ENCODE peak calls at places on chromosomes 7 and 10, in ten cellular contexts. One of them, this sample, is unnamed.
A peak's percentile ranks its signal among the peaks of the same experiment; 100 is the strongest.

GRCh38 chr10:34954142-34954541 is 136.0 kb downstream of the CUL2 start:
- DNase-seq in sigmoid colon: no peak
- DNase-seq in B cell: no peak
- DNase-seq in NCI-H187: peak; percentile 31
- DNase-seq in heart left ventricle: no peak
- DNase-seq in NCI-H1105 treated with DMSO at 0.1 percent for 48 hours: peak; percentile 85
- DNase-seq in tibial nerve: no peak
- DNase-seq in ELR: no peak
- DNase-seq in activated T-helper 1 cell treated with Interleukin-2 at 50 U/mL for 16 hours: no peak
- DNase-seq in non-pigmented ciliary epithelial cell: no peak
- DNase-seq in this sample: no peak

GRCh38 chr10:33509231-33509871 is 174.9 kb upstream of the NRP1 start:
- DNase-seq in sigmoid colon: peak; percentile 77
- DNase-seq in NCI-H187: peak; percentile 2
- DNase-seq in tibial nerve: peak; percentile 21
- DNase-seq in activated T-helper 1 cell treated with Interleukin-2 at 50 U/mL for 16 hours: no peak
- DNase-seq in ELR: peak; percentile 95
- DNase-seq in B cell: no peak
- DNase-seq in NCI-H1105 treated with DMSO at 0.1 percent for 48 hours: no peak
- DNase-seq in heart left ventricle: no peak
- DNase-seq in non-pigmented ciliary epithelial cell: peak; percentile 67
- DNase-seq in this sample: peak; percentile 89

GRCh38 chr10:49615721-49616120 is 1.9 kb downstream of the CHAT start:
- DNase-seq in NCI-H1105 treated with DMSO at 0.1 percent for 48 hours: no peak
- DNase-seq in NCI-H187: no peak
- DNase-seq in ELR: no peak
- DNase-seq in tibial nerve: no peak
- DNase-seq in activated T-helper 1 cell treated with Interleukin-2 at 50 U/mL for 16 hours: no peak
- DNase-seq in non-pigmented ciliary epithelial cell: no peak
- DNase-seq in heart left ventricle: peak; percentile 10
- DNase-seq in B cell: no peak
- DNase-seq in sigmoid colon: peak; percentile 45
- DNase-seq in this sample: peak; percentile 24

GRCh38 chr7:129055294-129055816 is 444 bp upstream of the TNPO3 start:
- DNase-seq in B cell: no peak
- DNase-seq in heart left ventricle: no peak
- DNase-seq in NCI-H1105 treated with DMSO at 0.1 percent for 48 hours: no peak
- DNase-seq in tibial nerve: no peak
- DNase-seq in NCI-H187: no peak
- DNase-seq in ELR: no peak
- DNase-seq in activated T-helper 1 cell treated with Interleukin-2 at 50 U/mL for 16 hours: no peak
- DNase-seq in non-pigmented ciliary epithelial cell: no peak
- DNase-seq in sigmoid colon: no peak
- DNase-seq in this sample: no peak

GRCh38 chr7:41058986-41059741 is 643.7 kb downstream of the INHBA start:
- DNase-seq in NCI-H1105 treated with DMSO at 0.1 percent for 48 hours: no peak
- DNase-seq in non-pigmented ciliary epithelial cell: no peak
- DNase-seq in activated T-helper 1 cell treated with Interleukin-2 at 50 U/mL for 16 hours: no peak
- DNase-seq in sigmoid colon: no peak
- DNase-seq in tibial nerve: no peak
- DNase-seq in ELR: no peak
- DNase-seq in NCI-H187: no peak
- DNase-seq in heart left ventricle: no peak
- DNase-seq in B cell: no peak
- DNase-seq in this sample: peak; percentile 25

GRCh38 chr7:79837915-79838314 is 296.7 kb upstream of the GNAI1 start:
- DNase-seq in B cell: no peak
- DNase-seq in sigmoid colon: no peak
- DNase-seq in non-pigmented ciliary epithelial cell: no peak
- DNase-seq in ELR: no peak
- DNase-seq in activated T-helper 1 cell treated with Interleukin-2 at 50 U/mL for 16 hours: no peak
- DNase-seq in heart left ventricle: no peak
- DNase-seq in tibial nerve: no peak
- DNase-seq in NCI-H1105 treated with DMSO at 0.1 percent for 48 hours: no peak
- DNase-seq in NCI-H187: no peak
- DNase-seq in this sample: no peak

GRCh38 chr7:156661637-156662036 is 21.1 kb downstream of the RNF32 start:
- DNase-seq in non-pigmented ciliary epithelial cell: no peak
- DNase-seq in B cell: no peak
- DNase-seq in heart left ventricle: no peak
- DNase-seq in NCI-H187: no peak
- DNase-seq in NCI-H1105 treated with DMSO at 0.1 percent for 48 hours: no peak
- DNase-seq in ELR: no peak
- DNase-seq in activated T-helper 1 cell treated with Interleukin-2 at 50 U/mL for 16 hours: no peak
- DNase-seq in tibial nerve: no peak
- DNase-seq in sigmoid colon: no peak
- DNase-seq in this sample: no peak

GRCh38 chr7:80635533-80635932 is 2.9 kb upstream of the CD36 start:
- DNase-seq in sigmoid colon: no peak
- DNase-seq in B cell: no peak
- DNase-seq in ELR: peak; percentile 32
- DNase-seq in non-pigmented ciliary epithelial cell: no peak
- DNase-seq in heart left ventricle: no peak
- DNase-seq in NCI-H1105 treated with DMSO at 0.1 percent for 48 hours: no peak
- DNase-seq in activated T-helper 1 cell treated with Interleukin-2 at 50 U/mL for 16 hours: no peak
- DNase-seq in tibial nerve: no peak
- DNase-seq in NCI-H187: no peak
- DNase-seq in this sample: peak; percentile 58

GRCh38 chr10:103752680-103753248 is 102.6 kb downstream of the SH3PXD2A start:
- DNase-seq in B cell: no peak
- DNase-seq in NCI-H1105 treated with DMSO at 0.1 percent for 48 hours: no peak
- DNase-seq in activated T-helper 1 cell treated with Interleukin-2 at 50 U/mL for 16 hours: no peak
- DNase-seq in tibial nerve: no peak
- DNase-seq in NCI-H187: no peak
- DNase-seq in ELR: peak; percentile 37
- DNase-seq in sigmoid colon: no peak
- DNase-seq in heart left ventricle: no peak
- DNase-seq in non-pigmented ciliary epithelial cell: no peak
- DNase-seq in this sample: no peak

GRCh38 chr10:123665371-123666286 is 526 bp upstream of the GPR26 start:
- DNase-seq in non-pigmented ciliary epithelial cell: no peak
- DNase-seq in B cell: no peak
- DNase-seq in NCI-H1105 treated with DMSO at 0.1 percent for 48 hours: no peak
- DNase-seq in activated T-helper 1 cell treated with Interleukin-2 at 50 U/mL for 16 hours: no peak
- DNase-seq in sigmoid colon: no peak
- DNase-seq in NCI-H187: no peak
- DNase-seq in tibial nerve: no peak
- DNase-seq in heart left ventricle: no peak
- DNase-seq in ELR: no peak
- DNase-seq in this sample: no peak

GRCh38 chr10:11454958-11455566 is 156.4 kb downstream of the USP6NL start:
- DNase-seq in activated T-helper 1 cell treated with Interleukin-2 at 50 U/mL for 16 hours: no peak
- DNase-seq in tibial nerve: no peak
- DNase-seq in B cell: no peak
- DNase-seq in NCI-H187: no peak
- DNase-seq in non-pigmented ciliary epithelial cell: no peak
- DNase-seq in sigmoid colon: no peak
- DNase-seq in ELR: peak; percentile 9
- DNase-seq in heart left ventricle: no peak
- DNase-seq in NCI-H1105 treated with DMSO at 0.1 percent for 48 hours: no peak
- DNase-seq in this sample: no peak

GRCh38 chr10:114603943-114604342 is 54.1 kb downstream of the ABLIM1 start:
- DNase-seq in NCI-H187: no peak
- DNase-seq in ELR: no peak
- DNase-seq in sigmoid colon: no peak
- DNase-seq in NCI-H1105 treated with DMSO at 0.1 percent for 48 hours: no peak
- DNase-seq in B cell: no peak
- DNase-seq in activated T-helper 1 cell treated with Interleukin-2 at 50 U/mL for 16 hours: no peak
- DNase-seq in heart left ventricle: no peak
- DNase-seq in tibial nerve: no peak
- DNase-seq in non-pigmented ciliary epithelial cell: no peak
- DNase-seq in this sample: no peak

GRCh38 chr10:1022413-1022812 is 3.2 kb downstream of the IDI2 start:
- DNase-seq in B cell: no peak
- DNase-seq in non-pigmented ciliary epithelial cell: no peak
- DNase-seq in activated T-helper 1 cell treated with Interleukin-2 at 50 U/mL for 16 hours: no peak
- DNase-seq in NCI-H1105 treated with DMSO at 0.1 percent for 48 hours: no peak
- DNase-seq in NCI-H187: no peak
- DNase-seq in sigmoid colon: no peak
- DNase-seq in ELR: no peak
- DNase-seq in heart left ventricle: peak; percentile 30
- DNase-seq in tibial nerve: no peak
- DNase-seq in this sample: no peak

GRCh38 chr7:158056761-158057160 is 530.9 kb downstream of the PTPRN2 start:
- DNase-seq in NCI-H1105 treated with DMSO at 0.1 percent for 48 hours: no peak
- DNase-seq in NCI-H187: no peak
- DNase-seq in tibial nerve: no peak
- DNase-seq in sigmoid colon: peak; percentile 58
- DNase-seq in ELR: no peak
- DNase-seq in non-pigmented ciliary epithelial cell: no peak
- DNase-seq in activated T-helper 1 cell treated with Interleukin-2 at 50 U/mL for 16 hours: no peak
- DNase-seq in heart left ventricle: no peak
- DNase-seq in B cell: no peak
- DNase-seq in this sample: no peak

This sample was measured in EL.